ENCODE peak calls at places on chromosomes 5 and 9, in four cellular contexts. U, A, D and Z are unnamed samples.

GRCh38 chr9:109478665-109479380 is 19.3 kb downstream of the PTPN3 start:
- DNase-seq in U (no peak), A (no peak), D (no peak), Z (no peak)

GRCh38 chr5:74624009-74624408 is 16.5 kb downstream of the ENC1 start:
- DNase-seq in U (no peak), A (no peak), D (no peak), Z (no peak)

GRCh38 chr9:121610638-121610953 is 40.8 kb upstream of the DAB2IP start:
- DNase-seq in U (no peak), A (no peak), D (no peak), Z (no peak)

GRCh38 chr5:137890850-137891249 is 1.6 kb downstream of the PKD2L2 start:
- DNase-seq in U (no peak), A (no peak), D (no peak), Z (no peak)

GRCh38 chr5:172550996-172551395 is 90.1 kb upstream of the NEURL1B start:
- DNase-seq in U (no peak), A (no peak), D (no peak), Z (no peak)

GRCh38 chr5:148776780-148777179 is 49.6 kb upstream of the ADRB2 start:
- DNase-seq in U (no peak), A (no peak), D (peak; percentile 33), Z (no peak)

GRCh38 chr5:88680253-88681132 is 202.5 kb downstream of the MEF2C start:
- DNase-seq in U (peak; percentile 95), A (peak; percentile 94), D (no peak), Z (peak; percentile 63)

GRCh38 chr9:131585375-131585774 is 40.1 kb downstream of the PRRT1B start:
- DNase-seq in U (no peak), A (peak; percentile 87), D (no peak), Z (no peak)

GRCh38 chr9:113463418-113464285 is at the start of gene RGS3:
- DNase-seq in U (peak; percentile 43), A (no peak), D (no peak), Z (peak; percentile 82)

GRCh38 chr5:1782385-1783213 is 17.0 kb downstream of the MRPL36 start:
- DNase-seq in U (no peak), A (no peak), D (no peak), Z (no peak)

GRCh38 chr5:94893404-94894145 is 275.1 kb downstream of the SLF1 start:
- DNase-seq in U (no peak), A (no peak), D (no peak), Z (peak; percentile 81)

GRCh38 chr5:151741678-151742423 is 16.6 kb downstream of the ATOX1 start:
- DNase-seq in U (no peak), A (no peak), D (no peak), Z (no peak)

GRCh38 chr5:147482426-147483196 is 27.3 kb downstream of the DPYSL3 start:
- DNase-seq in U (no peak), A (no peak), D (no peak), Z (peak; percentile 83)